ENCODE peak calls at places on chromosomes 1 and 21, in eight cellular contexts. P is ascending aorta; K is BE2C; G is CD8-positive, alpha-beta memory T cell; X is cardiac muscle cell; M is GM12878; S is psoas muscle; E is transverse colon. I is an unnamed sample.

GRCh38 chr1:51669191-51669590 is 52.3 kb downstream of the OSBPL9 start:
- DNase-seq in P (no peak), K (no peak), G (no peak), X (no peak), M (no peak), S (no peak), E (no peak), I (no peak)

GRCh38 chr1:5951846-5952410 is 40.3 kb downstream of the NPHP4 start:
- DNase-seq in P (no peak), K (no peak), G (no peak), X (no peak), M (no peak), S (peak; percentile 4), E (no peak), I (no peak)

GRCh38 chr21:31107871-31108270 is 69.6 kb upstream of the KRTAP19-8 start:
- DNase-seq in P (no peak), K (no peak), G (no peak), X (no peak), M (no peak), S (no peak), E (no peak), I (no peak)

GRCh38 chr1:228854907-228855306 is 119.6 kb downstream of the RHOU start:
- DNase-seq in P (no peak), K (no peak), G (no peak), X (no peak), M (no peak), S (no peak), E (no peak), I (no peak)

GRCh38 chr1:151060241-151061011 is at the start of gene MLLT11:
- DNase-seq in P (no peak), K (peak; percentile 92), G (peak; percentile 31), X (peak; percentile 88), M (no peak), S (peak; percentile 27), E (peak; percentile 35), I (no peak)

GRCh38 chr21:33578959-33579542 is 9.4 kb downstream of the DONSON start:
- DNase-seq in P (no peak), K (no peak), G (no peak), X (no peak), M (no peak), S (no peak), E (no peak), I (no peak)

GRCh38 chr21:32306021-32306780 is 7.5 kb downstream of the MRAP start:
- DNase-seq in P (no peak), K (no peak), G (no peak), X (peak; percentile 43), M (no peak), S (no peak), E (no peak), I (no peak)

GRCh38 chr1:1540015-1540816 is at the start of gene TMEM240:
- DNase-seq in P (no peak), K (peak; percentile 87), G (peak; percentile 32), X (peak; percentile 89), M (no peak), S (peak; percentile 83), E (peak; percentile 68), I (peak; percentile 47)

GRCh38 chr1:226867461-226868054 is 2.9 kb upstream of the PSEN2 start:
- DNase-seq in P (no peak), K (no peak), G (no peak), X (no peak), M (no peak), S (no peak), E (no peak), I (no peak)

GRCh38 chr1:112529301-112529700 is 20.5 kb downstream of the WNT2B start:
- DNase-seq in P (no peak), K (no peak), G (no peak), X (no peak), M (no peak), S (no peak), E (no peak), I (no peak)

GRCh38 chr1:203564024-203564423 is 62.6 kb upstream of the ATP2B4 start:
- DNase-seq in P (no peak), K (no peak), G (no peak), X (no peak), M (no peak), S (no peak), E (no peak), I (no peak)

GRCh38 chr1:186404454-186405051 is 28.9 kb downstream of the ODR4 start:
- DNase-seq in P (no peak), K (no peak), G (peak; percentile 41), X (peak; percentile 39), M (no peak), S (no peak), E (no peak), I (no peak)

GRCh38 chr21:39867198-39867650 is at the start of gene PCP4:
- DNase-seq in P (no peak), K (peak; percentile 43), G (no peak), X (peak; percentile 78), M (no peak), S (peak; percentile 31), E (peak; percentile 45), I (peak; percentile 19)

GRCh38 chr1:27141266-27142003 is 13.5 kb downstream of the SLC9A1 start:
- DNase-seq in P (no peak), K (no peak), G (no peak), X (no peak), M (no peak), S (peak; percentile 82), E (peak; percentile 68), I (no peak)

GRCh38 chr1:40777224-40777970 is 6.2 kb upstream of the KCNQ4 start:
- DNase-seq in P (no peak), K (no peak), G (no peak), X (no peak), M (no peak), S (no peak), E (no peak), I (no peak)

GRCh38 chr1:213032651-213033050 is 17.0 kb upstream of the ANGEL2 start:
- DNase-seq in P (no peak), K (no peak), G (no peak), X (no peak), M (no peak), S (no peak), E (no peak), I (no peak)

GRCh38 chr1:47696404-47696910 is 258.6 kb downstream of the FOXD2 start:
- DNase-seq in P (no peak), K (no peak), G (no peak), X (no peak), M (no peak), S (no peak), E (no peak), I (no peak)

GRCh38 chr1:161131721-161132409 is 602 bp downstream of the DEDD start:
- DNase-seq in P (no peak), K (no peak), G (peak; percentile 35), X (peak; percentile 64), M (no peak), S (no peak), E (no peak), I (no peak)

GRCh38 chr21:39007532-39007931 is 175.7 kb downstream of the PSMG1 start:
- DNase-seq in P (no peak), K (no peak), G (no peak), X (no peak), M (no peak), S (no peak), E (no peak), I (no peak)

GRCh38 chr21:46600305-46600704 is 4.6 kb downstream of the S100B start:
- DNase-seq in P (no peak), K (no peak), G (no peak), X (no peak), M (no peak), S (no peak), E (no peak), I (no peak)

GRCh38 chr1:10380594-10381275 is 18.1 kb upstream of the PGD start:
- DNase-seq in P (no peak), K (no peak), G (no peak), X (no peak), M (no peak), S (no peak), E (no peak), I (no peak)

DNA sequence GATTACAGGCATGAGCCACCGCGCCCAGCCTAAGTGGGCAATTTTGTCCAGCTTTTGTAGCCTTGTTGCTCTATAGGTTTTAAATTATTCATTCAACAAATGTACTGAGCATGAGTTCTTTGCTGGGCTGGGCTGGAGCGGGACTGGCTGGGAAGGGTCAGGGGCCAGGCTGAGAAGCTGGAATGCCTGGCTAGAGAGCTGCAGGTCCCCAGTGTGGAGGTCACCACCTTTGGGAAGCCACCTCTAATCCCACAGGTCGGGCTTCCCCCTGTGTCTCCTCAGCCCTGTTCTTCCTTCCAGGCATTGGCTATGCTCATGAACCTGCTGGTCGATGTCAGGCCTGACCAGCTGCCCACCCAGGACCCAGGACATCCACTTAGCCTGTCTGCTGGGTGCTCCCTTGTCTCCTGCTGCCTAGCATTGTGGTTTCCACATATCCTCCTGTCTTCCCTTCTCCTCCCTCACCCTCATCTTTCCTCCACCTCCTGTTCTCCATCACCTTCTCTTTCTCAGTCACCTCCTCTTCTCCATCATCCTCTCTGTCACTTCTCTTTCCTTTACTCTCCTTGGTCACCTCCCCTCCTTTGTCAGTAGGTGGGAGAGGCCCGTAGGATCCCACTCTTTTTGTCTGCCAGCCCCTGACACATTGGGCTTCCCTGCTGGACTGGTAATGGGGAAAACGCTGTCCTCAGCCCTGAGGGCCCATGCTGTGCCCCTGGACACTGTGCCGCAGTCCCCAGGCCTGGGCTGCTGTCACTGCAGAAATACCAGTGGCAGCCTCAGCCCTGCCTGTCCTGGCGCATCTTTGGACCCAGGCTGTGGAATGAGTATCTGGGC is 23.8 kb downstream of the SERINC2 start:
- DNase-seq in P (no peak), K (no peak), G (no peak), X (no peak), M (no peak), S (no peak), E (no peak), I (no peak)
- H3K9me3 ChIP-seq in P (no peaks in the 10 kb centered on the region), K (no peaks in the 10 kb centered on the region), G (no peaks in the 10 kb centered on the region), X (no peaks in the 10 kb centered on the region), M (no peaks in the 10 kb centered on the region), S (no peaks in the 10 kb centered on the region), E (no peaks in the 10 kb centered on the region), I (no peaks in the 10 kb centered on the region)

GRCh38 chr21:22201669-22202068 is 1203.5 kb downstream of the NCAM2 start:
- DNase-seq in P (no peak), K (no peak), G (no peak), X (no peak), M (no peak), S (no peak), E (no peak), I (no peak)
- H3K9me3 ChIP-seq in P (no peaks in the 10 kb centered on the region), K (no peaks in the 10 kb centered on the region), G (no peaks in the 10 kb centered on the region), X (no peaks in the 10 kb centered on the region), M (no peaks in the 10 kb centered on the region), S (no peaks in the 10 kb centered on the region), E (no peaks in the 10 kb centered on the region), I (no peaks in the 10 kb centered on the region)

GRCh38 chr1:247146671-247147070 is 25.1 kb downstream of the ZNF124 start:
- DNase-seq in P (no peak), K (no peak), G (no peak), X (no peak), M (no peak), S (no peak), E (no peak), I (no peak)
- H3K9me3 ChIP-seq in P (peaks cover 99% of the 10 kb centered on the region), K (no peaks in the 10 kb centered on the region), G (peaks cover 68% of the 10 kb centered on the region), X (no peaks in the 10 kb centered on the region), M (peaks cover 40% of the 10 kb centered on the region), S (peaks cover 59% of the 10 kb centered on the region), E (peaks cover 84% of the 10 kb centered on the region), I (no peaks in the 10 kb centered on the region)

DNA sequence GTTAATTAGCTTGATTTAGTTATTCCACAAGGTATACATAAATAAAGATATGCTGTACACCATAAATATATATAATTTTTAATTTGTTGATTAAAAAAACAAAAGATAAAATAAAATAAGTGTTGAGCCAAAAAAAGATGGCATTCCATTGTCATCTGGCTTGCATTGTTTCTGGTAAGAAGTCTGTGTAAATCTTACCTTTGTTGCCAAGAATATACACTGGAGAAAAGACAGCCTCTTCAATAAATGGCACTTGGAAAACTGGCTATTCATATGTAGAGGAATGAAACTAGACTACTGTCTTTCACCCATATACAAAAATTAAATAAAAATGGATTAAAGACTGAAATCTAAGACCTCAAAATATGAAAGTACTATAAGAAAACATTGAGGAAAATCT is 196.5 kb downstream of the IER5 start:
- DNase-seq in P (no peak), K (no peak), G (no peak), X (no peak), M (no peak), S (no peak), E (no peak), I (no peak)
- H3K9me3 ChIP-seq in P (peaks cover 19% of the 10 kb centered on the region), K (peaks cover 3% of the 10 kb centered on the region), G (no peaks in the 10 kb centered on the region), X (no peaks in the 10 kb centered on the region), M (no peaks in the 10 kb centered on the region), S (peaks cover 30% of the 10 kb centered on the region), E (peaks cover 20% of the 10 kb centered on the region), I (no peaks in the 10 kb centered on the region)

I was measured in pancreas.